ENCODE peak calls at places on chromosome 3, in eight cellular contexts. Y is activated CD8-positive, alpha-beta memory T cell treated with anti-CD3 and anti-CD28 coated beads for 48 hours; M is naive thymus-derived CD8-positive, alpha-beta T cell; X is SK-N-DZ; E is NCI-H446; G is CD8-positive, alpha-beta memory T cell; H is mesendoderm; C is T-helper 17 cell. F is an unnamed sample.

GRCh38 chr3:98589331-98589870 is 4.0 kb downstream of the CPOX start:
- DNase-seq in H (no peak), G (no peak), Y (no peak), C (no peak), E (no peak), X (no peak), M (no peak), F (no peak)

GRCh38 chr3:20837676-20838302 is 651.8 kb upstream of the SGO1 start:
- DNase-seq in H (no peak), M (no peak), C (no peak), Y (no peak), X (no peak), G (no peak), E (peak), F (no peak)

GRCh38 chr3:124784686-124785382 is 54.6 kb downstream of the UMPS start:
- DNase-seq in X (no peak), C (no peak), H (no peak), G (no peak), M (no peak), Y (no peak), E (no peak), F (no peak)

GRCh38 chr3:119681279-119681678 is 4.1 kb upstream of the COX17 start:
- DNase-seq in Y (no peak), X (peak), G (no peak), H (peak), E (no peak), C (no peak), M (no peak), F (peak)

GRCh38 chr3:100004931-100005330 is 109.4 kb downstream of the FILIP1L start:
- DNase-seq in H (no peak), G (no peak), X (no peak), Y (no peak), M (no peak), E (no peak), C (no peak), F (no peak)

GRCh38 chr3:123750209-123750608 is 133.9 kb downstream of the MYLK start:
- DNase-seq in X (no peak), G (no peak), C (no peak), H (no peak), M (no peak), E (no peak), Y (no peak), F (no peak)

GRCh38 chr3:86774082-86774691 is 216.8 kb downstream of the VGLL3 start:
- DNase-seq in G (no peak), Y (no peak), H (no peak), X (peak), M (no peak), C (no peak), E (no peak), F (no peak)

GRCh38 chr3:28726840-28727239 is 378.2 kb upstream of the AZI2 start:
- DNase-seq in C (no peak), G (no peak), Y (no peak), H (peak), X (peak), E (peak), M (no peak), F (peak)

GRCh38 chr3:171788546-171789351 is 21.5 kb downstream of the PLD1 start:
- DNase-seq in C (no peak), Y (no peak), M (no peak), G (no peak), E (no peak), H (peak), X (no peak), F (no peak)

GRCh38 chr3:190444576-190445145 is 5.0 kb downstream of the TMEM207 start:
- DNase-seq in G (no peak), C (no peak), X (no peak), M (no peak), Y (no peak), H (no peak), E (no peak), F (no peak)

GRCh38 chr3:181327349-181327748 is 337.8 kb upstream of the DNAJC19 start:
- DNase-seq in M (no peak), Y (no peak), G (no peak), X (no peak), H (peak), E (no peak), C (no peak), F (no peak)